ENCODE peak calls at places on chromosomes 1 and 21, in seven cellular contexts. W is tibial artery, K is mucosa of descending colon, G is astrocyte of the spinal cord, F is upper lobe of right lung, U is AG04450, C is psoas muscle. J is an unnamed sample.

GRCh38 chr1:52913537-52913936 is 8.0 kb downstream of the ECHDC2 start:
- DNase-seq in W (no peak), K (no peak), G (no peak), F (no peak), U (no peak), C (no peak), J (no peak)

GRCh38 chr1:31587720-31588423 is 11.6 kb downstream of the TINAGL1 start:
- DNase-seq in W (peak), K (peak), G (no peak), F (peak), U (no peak), C (peak), J (peak)

GRCh38 chr1:165420655-165421054 is 24.3 kb downstream of the RXRG start:
- DNase-seq in W (no peak), K (no peak), G (no peak), F (no peak), U (no peak), C (no peak), J (no peak)

GRCh38 chr1:53172751-53173498 is 23.7 kb upstream of the CPT2 start:
- DNase-seq in W (no peak), K (no peak), G (no peak), F (no peak), U (no peak), C (no peak), J (peak)

GRCh38 chr1:30417001-30417700 is 306.2 kb downstream of the MATN1 start:
- DNase-seq in W (no peak), K (no peak), G (no peak), F (peak), U (no peak), C (no peak), J (no peak)

GRCh38 chr21:36257657-36258056 is 62.3 kb upstream of the MORC3 start:
- DNase-seq in W (no peak), K (no peak), G (no peak), F (no peak), U (no peak), C (no peak), J (no peak)

GRCh38 chr1:186183970-186184628 is 191.0 kb downstream of the TPR start:
- DNase-seq in W (no peak), K (no peak), G (peak), F (no peak), U (no peak), C (no peak), J (peak)

GRCh38 chr21:39849014-39849655 is 18.1 kb upstream of the PCP4 start:
- DNase-seq in W (no peak), K (no peak), G (peak), F (no peak), U (no peak), C (no peak), J (no peak)

GRCh38 chr1:159913451-159914192 is 11.7 kb downstream of the TAGLN2 start:
- DNase-seq in W (no peak), K (no peak), G (no peak), F (peak), U (no peak), C (peak), J (no peak)

GRCh38 chr1:207316622-207317510 is 4.6 kb upstream of the CD55 start:
- DNase-seq in W (peak), K (no peak), G (no peak), F (no peak), U (no peak), C (no peak), J (no peak)

GRCh38 chr1:162383091-162383490 is 1.6 kb downstream of the C1orf226 start:
- DNase-seq in W (no peak), K (no peak), G (no peak), F (no peak), U (no peak), C (no peak), J (no peak)

GRCh38 chr1:1237874-1238701 is 6.1 kb downstream of the B3GALT6 start:
- DNase-seq in W (no peak), K (no peak), G (no peak), F (no peak), U (no peak), C (no peak), J (no peak)

GRCh38 chr1:239155466-239155865 is 230.9 kb upstream of the CHRM3 start:
- DNase-seq in W (no peak), K (no peak), G (no peak), F (no peak), U (no peak), C (no peak), J (no peak)

GRCh38 chr1:167273027-167273800 is 52.5 kb downstream of the POU2F1 start:
- DNase-seq in W (no peak), K (no peak), G (peak), F (no peak), U (no peak), C (no peak), J (peak)

GRCh38 chr1:8061673-8062386 is 35.7 kb upstream of the ERRFI1 start:
- DNase-seq in W (no peak), K (no peak), G (peak), F (no peak), U (no peak), C (no peak), J (peak)

GRCh38 chr1:81305997-81306452 is 494.7 kb upstream of the ADGRL2 start:
- DNase-seq in W (no peak), K (no peak), G (peak), F (no peak), U (peak), C (no peak), J (peak)

GRCh38 chr1:155076371-155076770 is 2.3 kb upstream of the EFNA3 start:
- DNase-seq in W (no peak), K (peak), G (no peak), F (no peak), U (no peak), C (no peak), J (no peak)

GRCh38 chr1:1344672-1345361 is 4.4 kb downstream of the DVL1 start:
- DNase-seq in W (no peak), K (no peak), G (peak), F (no peak), U (no peak), C (peak), J (peak)

GRCh38 chr21:44399955-44400790 is 46.8 kb downstream of the TRPM2 start:
- DNase-seq in W (no peak), K (no peak), G (no peak), F (peak), U (no peak), C (no peak), J (no peak)

GRCh38 chr1:46804926-46805325 is 6.1 kb downstream of the CYP4B1 start:
- DNase-seq in W (peak), K (no peak), G (no peak), F (no peak), U (no peak), C (peak), J (no peak)

GRCh38 chr1:222592171-222592570 is 2.4 kb upstream of the TAF1A start:
- DNase-seq in W (no peak), K (no peak), G (no peak), F (no peak), U (no peak), C (no peak), J (peak)

GRCh38 chr1:240618946-240619345 is 7.0 kb upstream of the GREM2 start:
- DNase-seq in W (no peak), K (no peak), G (no peak), F (no peak), U (no peak), C (no peak), J (no peak)

GRCh38 chr1:106266786-106267185 is 789.7 kb upstream of the PRMT6 start:
- DNase-seq in W (no peak), K (no peak), G (no peak), F (no peak), U (no peak), C (no peak), J (no peak)

DNA sequence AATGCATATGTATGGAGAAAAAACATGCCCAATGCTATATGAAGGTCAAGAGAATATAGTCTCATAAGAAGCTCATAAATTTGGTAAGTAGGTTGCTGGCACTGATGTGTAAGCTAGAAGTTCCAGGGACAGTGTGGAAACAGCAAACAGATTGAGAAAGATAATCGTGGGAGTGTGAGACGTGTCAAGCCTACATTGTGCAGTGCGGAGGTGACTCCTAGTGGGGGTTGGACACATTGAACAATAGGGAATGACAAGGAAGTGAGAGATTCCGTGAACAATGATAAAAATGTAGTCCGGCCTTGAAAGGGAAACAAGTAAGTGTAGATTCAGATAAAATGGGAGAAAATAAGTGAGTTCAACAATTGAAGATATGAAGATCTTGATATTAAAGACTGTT is 788.4 kb upstream of the PRMT6 start:
- DNase-seq in W (no peak), K (no peak), G (peak), F (no peak), U (no peak), C (no peak), J (no peak)
- TF ChIP-seq CTCF in W (no peak), K (no peak), G (peak), F (no peak), U (no peak), C (no peak), J (no peak)

DNA sequence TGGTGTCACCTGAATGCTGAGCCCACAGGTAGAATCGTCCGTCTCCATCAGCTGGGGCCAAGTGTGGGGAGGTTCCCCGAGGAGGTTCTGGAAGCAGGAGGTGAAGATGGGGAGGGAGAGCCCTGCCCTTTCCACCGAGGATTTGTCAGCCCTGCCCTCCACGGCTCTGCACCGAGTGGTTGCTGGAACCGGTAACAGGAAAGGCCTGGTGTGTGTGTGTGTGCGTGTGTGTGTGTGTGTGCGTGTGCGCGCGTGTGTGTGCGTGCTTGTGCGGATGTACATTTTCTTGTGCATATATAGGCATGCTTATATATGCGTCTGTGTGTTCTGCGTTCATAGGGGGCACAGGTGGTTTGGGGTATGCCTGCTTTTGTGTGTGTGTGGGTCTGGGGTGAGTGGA is 3.5 kb downstream of the NBL1 start:
- DNase-seq in W (no peak), K (peak), G (no peak), F (no peak), U (no peak), C (no peak), J (no peak)
- H3K4me3 ChIP-seq in W (no peak), K (no peak), G (peak), F (peak), U (peak), C (no peak), J (no peak)

DNA sequence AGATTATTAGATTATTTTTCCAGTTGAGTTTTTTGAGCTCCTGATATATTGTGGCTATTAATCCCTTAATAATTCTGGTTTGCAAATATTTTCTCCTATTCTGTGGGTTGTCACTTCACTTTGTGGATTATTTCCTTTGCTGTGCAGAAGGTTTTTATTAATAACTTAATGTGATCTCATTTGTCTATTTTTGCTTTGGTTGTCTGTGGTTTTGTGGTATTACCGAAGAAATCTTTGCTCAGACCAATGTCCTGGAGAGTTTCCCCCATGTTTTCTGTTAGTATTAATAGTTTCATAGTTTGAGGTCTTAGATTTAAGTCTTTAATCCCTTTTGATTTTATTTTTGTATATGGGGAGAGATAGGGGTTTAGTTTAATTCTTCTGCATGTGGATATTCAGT is 7.1 kb upstream of the TBX19 start:
- DNase-seq in W (no peak), K (no peak), G (peak), F (no peak), U (no peak), C (no peak), J (peak)
- TF ChIP-seq CTCF in W (no peak), K (no peak), G (no peak), F (no peak), U (no peak), C (no peak), J (no peak)

GRCh38 chr1:116950497-116951174 is 40.9 kb downstream of the PTGFRN start:
- DNase-seq in W (no peak), K (no peak), G (peak), F (no peak), U (no peak), C (no peak), J (peak)
- H3K4me3 ChIP-seq in W (peak), K (no peak), G (no peak), F (no peak), U (no peak), C (no peak), J (no peak)

GRCh38 chr1:203840208-203840808 is 21.1 kb upstream of the SNRPE start:
- DNase-seq in W (no peak), K (no peak), G (no peak), F (no peak), U (no peak), C (no peak), J (no peak)

GRCh38 chr1:203839081-203839480 is 22.3 kb upstream of the SNRPE start:
- DNase-seq in W (no peak), K (no peak), G (peak), F (no peak), U (peak), C (no peak), J (peak)

DNA sequence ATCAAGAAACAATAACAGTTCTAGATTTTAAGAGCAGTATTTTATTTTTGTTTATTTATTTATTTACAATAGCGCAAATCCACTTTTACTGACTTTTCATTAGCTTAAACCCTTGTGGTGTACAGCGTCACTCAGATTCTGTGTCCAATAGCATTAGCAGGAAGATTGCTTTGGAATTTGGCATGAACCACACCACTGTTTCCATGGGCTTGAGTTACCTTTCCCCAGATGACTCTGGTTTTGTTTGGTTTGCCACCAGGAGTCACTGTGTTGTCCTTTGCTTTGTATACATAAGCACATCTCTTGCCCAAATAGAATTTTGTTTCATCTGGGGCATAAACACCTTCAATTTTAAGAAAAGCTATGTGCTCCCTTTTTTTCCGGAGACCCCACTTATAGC is 25.9 kb upstream of the SNRPE start:
- DNase-seq in W (no peak), K (no peak), G (no peak), F (no peak), U (no peak), C (no peak), J (no peak)
- TF ChIP-seq CTCF in W (no peak), K (no peak), G (peak), F (no peak), U (no peak), C (no peak), J (no peak)

GRCh38 chr1:36222481-36223372 is 1.5 kb upstream of the THRAP3 start:
- DNase-seq in W (no peak), K (peak), G (no peak), F (peak), U (no peak), C (no peak), J (peak)
- H3K4me3 ChIP-seq in W (peak), K (no peak), G (no peak), F (peak), U (peak), C (peak), J (peak)

GRCh38 chr1:244833734-244834595 is 1.5 kb upstream of the COX20 start:
- DNase-seq in W (peak), K (peak), G (peak), F (peak), U (no peak), C (peak), J (peak)
- TF ChIP-seq CTCF in W (peak), K (no peak), G (no peak), F (peak), U (peak), C (peak), J (peak)

DNA sequence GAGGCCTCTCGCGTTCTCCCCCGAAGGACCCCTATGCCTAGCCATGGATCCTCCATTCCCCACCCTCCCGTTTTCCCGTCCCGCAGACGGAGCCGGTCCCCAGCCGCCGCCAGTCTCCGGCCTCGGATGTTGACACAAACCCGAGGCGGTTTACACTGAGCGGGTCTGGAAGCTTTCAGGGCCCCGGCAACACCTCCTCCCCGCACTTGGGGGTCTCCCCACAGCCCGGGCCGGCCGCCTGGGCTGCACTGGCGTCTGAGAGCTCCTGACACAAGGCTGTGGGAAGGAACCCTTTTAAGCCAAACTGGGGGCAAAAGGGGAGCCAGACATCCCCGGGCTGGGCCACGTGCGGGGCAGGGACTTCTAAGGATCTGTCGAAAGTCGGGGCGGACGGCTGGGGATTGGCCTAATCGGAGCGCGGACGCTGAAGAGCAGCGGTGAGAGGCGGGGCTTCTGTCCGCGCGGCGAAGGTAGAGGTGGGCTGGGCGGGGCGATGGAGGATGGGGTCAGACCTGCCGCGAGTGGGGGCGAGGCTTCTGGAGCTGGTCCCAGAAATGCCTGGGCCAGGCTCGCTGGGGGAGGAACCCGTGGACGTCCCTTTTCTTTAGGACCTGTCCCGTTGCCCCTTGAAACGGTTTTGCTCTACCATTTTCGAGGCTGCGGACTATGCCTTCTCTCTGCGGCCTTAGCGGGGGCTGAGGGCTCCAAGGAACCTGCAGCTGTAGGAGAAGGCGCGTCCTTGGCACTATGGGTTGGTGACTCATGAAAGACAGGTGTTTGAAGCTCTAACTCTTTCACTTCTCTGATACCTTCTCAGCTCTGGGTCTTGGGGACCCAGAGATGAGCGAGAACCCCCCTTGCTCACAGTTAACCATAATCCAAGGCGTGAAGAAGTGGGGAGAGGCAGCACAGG is 1.2 kb upstream of the HPCAL4 start:
- DNase-seq in W (no peak), K (peak), G (no peak), F (peak), U (no peak), C (no peak), J (no peak)
- H3K4me3 ChIP-seq in W (peak), K (no peak), G (no peak), F (peak), U (no peak), C (peak), J (no peak)

J was measured in fibroblast of mammary gland.